ENCODE peak calls at places on chromosome 2, in four cellular contexts. W is HTR-8/SVneo, Z is fibroblast of the conjunctiva, H is activated gamma-delta T cell treated with Interleukin-2 at 50 U/mL for 16 hours. G is an unnamed sample.

GRCh38 chr2:180938419-180938818 is 42.0 kb upstream of the UBE2E3 start:
- DNase-seq in W (no peak), Z (no peak), H (no peak), G (no peak)

GRCh38 chr2:34252111-34252510 is 653.0 kb upstream of the FAM98A start:
- DNase-seq in Z (no peak), W (no peak), H (no peak), G (no peak)

GRCh38 chr2:68911246-68911645 is 40.0 kb upstream of the BMP10 start:
- DNase-seq in Z (no peak), H (no peak), W (no peak), G (no peak)

GRCh38 chr2:53442783-53443182 is 324.8 kb upstream of the CHAC2 start:
- DNase-seq in H (no peak), W (no peak), Z (no peak), G (no peak)

GRCh38 chr2:42523341-42523740 is 29.6 kb upstream of the KCNG3 start:
- DNase-seq in H (no peak), Z (no peak), W (no peak), G (no peak)

GRCh38 chr2:88692187-88692586 is 714 bp downstream of the RPIA start:
- DNase-seq in Z (no peak), H (peak; percentile 13), W (peak; percentile 15), G (no peak)

GRCh38 chr2:237661799-237662328 is 34.5 kb downstream of the LRRFIP1 start:
- DNase-seq in W (no peak), H (no peak), Z (no peak), G (no peak)

GRCh38 chr2:75915851-75916634 is 205.3 kb upstream of the GCFC2 start:
- DNase-seq in W (no peak), H (no peak), Z (no peak), G (no peak)

GRCh38 chr2:113175736-113176695 is 2.2 kb downstream of the PSD4 start:
- DNase-seq in W (no peak), Z (no peak), H (peak; percentile 54), G (no peak)

GRCh38 chr2:236526459-236527197 is 43.0 kb upstream of the ACKR3 start:
- DNase-seq in Z (no peak), W (no peak), H (no peak), G (no peak)

GRCh38 chr2:3670376-3670775 is 12.4 kb downstream of the ALLC start:
- DNase-seq in W (no peak), H (no peak), Z (no peak), G (no peak)

GRCh38 chr2:26986576-26986975 is 16.1 kb downstream of the MAPRE3 start:
- DNase-seq in H (no peak), Z (no peak), W (no peak), G (peak; percentile 36)

GRCh38 chr2:99467390-99467789 is 22.4 kb downstream of the REV1 start:
- DNase-seq in Z (no peak), H (no peak), W (no peak), G (no peak)

GRCh38 chr2:85330839-85331636 is 3.2 kb upstream of the TGOLN2 start:
- DNase-seq in H (no peak), Z (no peak), W (no peak), G (no peak)

GRCh38 chr2:206211657-206212255 is 52.1 kb downstream of the EEF1B2 start:
- DNase-seq in H (no peak), W (no peak), Z (peak; percentile 69), G (no peak)

GRCh38 chr2:233208382-233209116 is 42.9 kb upstream of the ATG16L1 start:
- DNase-seq in W (peak; percentile 30), H (no peak), Z (no peak), G (no peak)

GRCh38 chr2:96874099-96874831 is 4.4 kb upstream of the SEMA4C start:
- DNase-seq in H (no peak), Z (no peak), W (no peak), G (no peak)

GRCh38 chr2:33015421-33016142 is 68.8 kb downstream of the LTBP1 start:
- DNase-seq in W (peak; percentile 18), Z (peak; percentile 81), H (no peak), G (no peak)

GRCh38 chr2:73759287-73759764 is 20.6 kb downstream of the DUSP11 start:
- DNase-seq in W (no peak), Z (no peak), H (no peak), G (peak; percentile 24)

GRCh38 chr2:14082640-14083039 is 549.9 kb upstream of the LRATD1 start:
- DNase-seq in Z (no peak), W (no peak), H (no peak), G (no peak)

GRCh38 chr2:180077295-180077906 is 70.3 kb upstream of the CWC22 start:
- DNase-seq in H (no peak), Z (peak; percentile 12), W (peak; percentile 5), G (peak; percentile 13)

GRCh38 chr2:170974304-170974993 is 45.4 kb downstream of the GORASP2 start:
- DNase-seq in W (no peak), H (no peak), Z (no peak), G (no peak)

GRCh38 chr2:207338220-207338607 is 172.5 kb upstream of the KLF7 start:
- DNase-seq in Z (no peak), H (no peak), W (no peak), G (no peak)

GRCh38 chr2:228329279-228329678 is 147.8 kb upstream of the SPHKAP start:
- DNase-seq in H (no peak), Z (no peak), W (no peak), G (no peak)

GRCh38 chr2:214005337-214005736 is 405.5 kb upstream of the VWC2L start:
- DNase-seq in W (no peak), Z (no peak), H (no peak), G (peak; percentile 36)

GRCh38 chr2:106694960-106695470 is 191.0 kb downstream of the ST6GAL2 start:
- DNase-seq in W (no peak), H (no peak), Z (no peak), G (no peak)

GRCh38 chr2:148989882-148990493 is 48.5 kb upstream of the LYPD6B start:
- DNase-seq in Z (peak; percentile 79), H (peak; percentile 30), W (peak; percentile 66), G (peak; percentile 80)

GRCh38 chr2:64354857-64355680 is 98.9 kb upstream of the LGALSL start:
- DNase-seq in Z (peak; percentile 6), H (no peak), W (peak; percentile 76), G (peak; percentile 81)